ENCODE peak calls at places on chromosomes 11 and 22, in eight cellular contexts. S is left cardiac atrium; D is substantia nigra; B is stimulated activated CD8-positive, alpha-beta memory T cell treated with anti-CD3 and anti-CD28 coated beads, Interleukin-15, amount 100 ng/mL, for 1 hour; Z is amygdala; K is T follicular helper cell; J is AG08395; V is activated gamma-delta T cell. W is an unnamed sample.

GRCh38 chr11:61718046-61718531 is 34.3 kb upstream of the MYRF start:
- DNase-seq in S (no peak), D (no peak), B (no peak), Z (no peak), K (no peak), J (no peak), V (no peak), W (no peak)

GRCh38 chr11:113773092-113773415 is 438 bp downstream of the ZW10 start:
- DNase-seq in S (peak; percentile 26), D (no peak), B (no peak), Z (no peak), K (no peak), J (peak; percentile 33), V (no peak), W (no peak)

GRCh38 chr11:73838443-73839122 is 38.1 kb downstream of the COA4 start:
- DNase-seq in S (no peak), D (no peak), B (no peak), Z (no peak), K (no peak), J (peak; percentile 43), V (no peak), W (no peak)

GRCh38 chr11:134131628-134132244 is 62.9 kb downstream of the JAM3 start:
- DNase-seq in S (no peak), D (no peak), B (no peak), Z (no peak), K (no peak), J (no peak), V (no peak), W (no peak)

GRCh38 chr11:19952101-19952605 is 208.1 kb downstream of the DBX1 start:
- DNase-seq in S (no peak), D (no peak), B (no peak), Z (no peak), K (no peak), J (no peak), V (no peak), W (no peak)

GRCh38 chr11:8354622-8355417 is 91.1 kb upstream of the LMO1 start:
- DNase-seq in S (no peak), D (peak; percentile 43), B (no peak), Z (no peak), K (no peak), J (no peak), V (no peak), W (no peak)

GRCh38 chr11:39192671-39193070 is 2266.8 kb downstream of the LRRC4C start:
- DNase-seq in S (no peak), D (no peak), B (no peak), Z (no peak), K (no peak), J (no peak), V (no peak), W (no peak)

GRCh38 chr11:96054870-96055705 is 131.2 kb upstream of the MTMR2 start:
- DNase-seq in S (no peak), D (no peak), B (no peak), Z (no peak), K (no peak), J (peak; percentile 57), V (no peak), W (no peak)

GRCh38 chr22:37768273-37768672 is 39.5 kb upstream of the GCAT start:
- DNase-seq in S (no peak), D (no peak), B (no peak), Z (no peak), K (no peak), J (no peak), V (no peak), W (no peak)

GRCh38 chr22:22754961-22755777 is 110.8 kb downstream of the GGTLC2 start:
- DNase-seq in S (no peak), D (no peak), B (no peak), Z (no peak), K (no peak), J (no peak), V (no peak), W (no peak)

GRCh38 chr11:11272254-11272653 is 80.8 kb downstream of the CSNK2A3 start:
- DNase-seq in S (no peak), D (no peak), B (no peak), Z (no peak), K (no peak), J (no peak), V (no peak), W (no peak)

GRCh38 chr11:2694995-2695939 is 4.5 kb downstream of the KCNQ1OT1 start:
- DNase-seq in S (peak; percentile 7), D (no peak), B (no peak), Z (no peak), K (no peak), J (no peak), V (no peak), W (peak; percentile 2)

GRCh38 chr11:46064221-46064620 is 57.0 kb downstream of the PHF21A start:
- DNase-seq in S (no peak), D (no peak), B (no peak), Z (no peak), K (no peak), J (peak; percentile 24), V (no peak), W (no peak)

GRCh38 chr11:69645801-69646492 is 5.0 kb downstream of the CCND1 start:
- DNase-seq in S (no peak), D (no peak), B (no peak), Z (no peak), K (no peak), J (no peak), V (no peak), W (no peak)

GRCh38 chr22:45857519-45857918 is 119.4 kb downstream of the WNT7B start:
- DNase-seq in S (no peak), D (no peak), B (no peak), Z (no peak), K (no peak), J (no peak), V (no peak), W (no peak)

GRCh38 chr11:59187587-59187986 is 15.7 kb downstream of the DTX4 start:
- DNase-seq in S (peak; percentile 76), D (no peak), B (no peak), Z (no peak), K (no peak), J (peak; percentile 55), V (no peak), W (peak; percentile 63)

GRCh38 chr11:44983786-44984185 is 33.1 kb upstream of the TP53I11 start:
- DNase-seq in S (no peak), D (no peak), B (no peak), Z (no peak), K (no peak), J (no peak), V (no peak), W (no peak)

GRCh38 chr22:49967333-49968241 is 7.0 kb downstream of the PIM3 start:
- DNase-seq in S (peak; percentile 61), D (peak; percentile 54), B (no peak), Z (peak; percentile 72), K (no peak), J (peak; percentile 28), V (no peak), W (peak; percentile 92)

GRCh38 chr11:117513666-117514065 is 186.0 kb downstream of the CEP164 start:
- DNase-seq in S (no peak), D (no peak), B (no peak), Z (no peak), K (no peak), J (no peak), V (no peak), W (no peak)

GRCh38 chr11:85685820-85686459 is at the start of gene CCDC89:
- DNase-seq in S (peak; percentile 80), D (peak; percentile 85), B (no peak), Z (peak; percentile 65), K (no peak), J (peak; percentile 99), V (no peak), W (peak; percentile 75)

GRCh38 chr22:50252081-50253045 is 1.3 kb upstream of the HDAC10 start:
- DNase-seq in S (peak; percentile 78), D (peak; percentile 30), B (no peak), Z (no peak), K (peak; percentile 59), J (peak; percentile 82), V (no peak), W (peak; percentile 57)

GRCh38 chr11:12455938-12456337 is 78.6 kb downstream of the PARVA start:
- DNase-seq in S (no peak), D (no peak), B (no peak), Z (no peak), K (no peak), J (peak; percentile 62), V (no peak), W (no peak)

GRCh38 chr11:67354314-67355022 is 1.1 kb upstream of the POLD4 start:
- DNase-seq in S (peak; percentile 89), D (no peak), B (no peak), Z (no peak), K (no peak), J (peak; percentile 96), V (no peak), W (no peak)

GRCh38 chr22:39457047-39457545 is 284 bp downstream of the MGAT3 start:
- DNase-seq in S (no peak), D (no peak), B (no peak), Z (no peak), K (no peak), J (no peak), V (no peak), W (no peak)

W was measured in gastrocnemius medialis.